ENCODE peak calls at places on chromosomes 3 and 15, in six cellular contexts. O is pancreas, Y is heart right ventricle, U is GM23338, C is uterus, T is fibroblast of lung. A is an unnamed sample. For H3K4me1, the result is how much of the 10 kb centered on the place peaks cover.

GRCh38 chr3:146750196-146750595 is 145.1 kb upstream of the PLSCR5 start:
- DNase-seq in O (no peak), Y (no peak), U (no peak), C (no peak), T (peak), A (no peak)

GRCh38 chr15:42796955-42797779 is 60.2 kb upstream of the CDAN1 start:
- DNase-seq in O (no peak), Y (no peak), U (peak), C (no peak), T (peak), A (no peak)

GRCh38 chr3:114896978-114897377 is 250.1 kb downstream of the ZBTB20 start:
- DNase-seq in O (no peak), Y (no peak), U (no peak), C (no peak), T (no peak), A (no peak)

GRCh38 chr15:45648521-45649200 is 13.8 kb downstream of the SQOR start:
- DNase-seq in O (peak), Y (no peak), U (no peak), C (no peak), T (no peak), A (no peak)

GRCh38 chr3:24616138-24616829 is 121.6 kb upstream of the THRB start:
- DNase-seq in O (no peak), Y (no peak), U (no peak), C (no peak), T (no peak), A (no peak)

GRCh38 chr3:157438371-157438735 is 1.7 kb downstream of the PTX3 start:
- DNase-seq in O (no peak), Y (no peak), U (peak), C (no peak), T (peak), A (no peak)

GRCh38 chr15:70152070-70152480 is 54.4 kb upstream of the TLE3 start:
- DNase-seq in O (peak), Y (no peak), U (no peak), C (no peak), T (no peak), A (no peak)

GRCh38 chr3:46609074-46609735 is 3.1 kb upstream of the FAM240A start:
- DNase-seq in O (no peak), Y (no peak), U (no peak), C (no peak), T (no peak), A (no peak)

GRCh38 chr15:86743283-86743903 is 663.7 kb downstream of the AGBL1 start:
- DNase-seq in O (peak), Y (peak), U (peak), C (peak), T (no peak), A (peak)

GRCh38 chr3:196336319-196337145 is 1.7 kb downstream of the TM4SF19 start:
- DNase-seq in O (peak), Y (no peak), U (no peak), C (no peak), T (no peak), A (no peak)

GRCh38 chr15:86863226-86863915 is 783.7 kb downstream of the AGBL1 start:
- DNase-seq in O (no peak), Y (no peak), U (no peak), C (no peak), T (peak), A (no peak)

GRCh38 chr3:184635774-184636173 is 74.2 kb downstream of the EPHB3 start:
- DNase-seq in O (no peak), Y (no peak), U (no peak), C (no peak), T (no peak), A (no peak)

GRCh38 chr3:125045965-125046364 is 9.8 kb downstream of the HEG1 start:
- DNase-seq in O (no peak), Y (no peak), U (no peak), C (no peak), T (peak), A (no peak)
- TF ChIP-seq CTCF in O (no peak), Y (no peak), U (no peak), C (no peak), T (peak), A (no peak)

GRCh38 chr15:41779662-41780157 is 5.4 kb downstream of the MAPKBP1 start:
- DNase-seq in O (no peak), Y (no peak), U (no peak), C (no peak), T (no peak), A (no peak)
- H3K4me1 ChIP-seq in O (under half), Y (under half), U (under half), C (under half), T (under half), A (under half)

GRCh38 chr3:166425900-166426611 is 588.8 kb upstream of the BCHE start:
- DNase-seq in O (no peak), Y (no peak), U (peak), C (no peak), T (no peak), A (no peak)
- TF ChIP-seq CTCF in O (no peak), Y (no peak), U (peak), C (no peak), T (no peak), A (no peak)

GRCh38 chr3:14406762-14407161 is 4.4 kb downstream of the SLC6A6 start:
- DNase-seq in O (no peak), Y (no peak), U (no peak), C (no peak), T (no peak), A (no peak)
- H3K4me1 ChIP-seq in O (under half), Y (half or more), U (under half), C (under half), T (under half), A (under half)

GRCh38 chr3:4772858-4773257 is 206.4 kb upstream of the BHLHE40 start:
- DNase-seq in O (peak), Y (no peak), U (no peak), C (no peak), T (no peak), A (no peak)

GRCh38 chr3:4773583-4773982 is 205.7 kb upstream of the BHLHE40 start:
- DNase-seq in O (no peak), Y (no peak), U (no peak), C (no peak), T (no peak), A (no peak)

GRCh38 chr3:4772171-4772804 is 206.9 kb upstream of the BHLHE40 start:
- DNase-seq in O (peak), Y (peak), U (no peak), C (peak), T (peak), A (no peak)

GRCh38 chr3:4770561-4770960 is 208.7 kb upstream of the BHLHE40 start:
- DNase-seq in O (no peak), Y (no peak), U (no peak), C (no peak), T (no peak), A (no peak)

DNA sequence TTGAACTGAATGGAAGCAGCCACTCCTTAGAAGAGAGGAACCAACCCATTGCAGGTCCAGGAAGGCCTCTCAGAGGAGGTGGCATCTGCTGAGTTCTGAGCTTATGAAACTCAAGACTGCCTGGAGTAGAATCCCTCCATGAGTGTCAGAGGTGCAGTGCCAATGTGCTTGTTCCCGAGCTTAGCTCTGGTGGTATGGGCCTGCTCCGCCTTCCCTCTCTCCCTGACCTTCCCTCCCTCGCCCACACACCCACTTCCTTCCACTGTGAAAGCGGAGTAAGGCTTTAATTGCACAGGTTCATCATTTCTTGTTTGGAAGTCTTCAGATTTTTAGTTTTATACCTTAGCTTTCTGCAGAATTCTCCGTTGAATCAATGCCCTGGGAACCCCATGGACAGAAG is 208.0 kb upstream of the BHLHE40 start:
- DNase-seq in O (no peak), Y (no peak), U (no peak), C (no peak), T (no peak), A (no peak)
- TF ChIP-seq CTCF in O (no peak), Y (no peak), U (no peak), C (no peak), T (no peak), A (no peak)

A was measured in CD8-positive, alpha-beta T cell.